ENCODE peak calls at places on chromosomes 5 and 9, in seven cellular contexts. Q is GM10248, E is BE2C, T is stomach, H is BJ, K is AG09309, B is HFFc6. O is an unnamed sample.

GRCh38 chr9:37035472-37036236 is 1.6 kb upstream of the PAX5 start:
- DNase-seq in Q (peak), E (no peak), T (no peak), H (no peak), K (no peak), B (no peak), O (peak)

GRCh38 chr5:132388244-132389050 is 18.9 kb downstream of the SLC22A5 start:
- DNase-seq in Q (no peak), E (no peak), T (no peak), H (no peak), K (no peak), B (peak), O (no peak)

GRCh38 chr5:140111859-140112551 is 1.9 kb upstream of the PURA start:
- DNase-seq in Q (peak), E (no peak), T (no peak), H (no peak), K (no peak), B (no peak), O (no peak)

GRCh38 chr5:90792725-90793124 is 234.1 kb downstream of the ADGRV1 start:
- DNase-seq in Q (no peak), E (no peak), T (no peak), H (no peak), K (no peak), B (no peak), O (no peak)

GRCh38 chr5:74251106-74252032 is 389.2 kb downstream of the ENC1 start:
- DNase-seq in Q (no peak), E (no peak), T (no peak), H (peak), K (peak), B (peak), O (no peak)

GRCh38 chr9:136058801-136059302 is 36.2 kb downstream of the NACC2 start:
- DNase-seq in Q (no peak), E (peak), T (no peak), H (no peak), K (no peak), B (no peak), O (peak)

GRCh38 chr5:72209515-72210115 is 102.3 kb downstream of the MAP1B start:
- DNase-seq in Q (no peak), E (peak), T (no peak), H (no peak), K (no peak), B (peak), O (no peak)

GRCh38 chr5:92962752-92963151 is 618.3 kb downstream of the NR2F1-AS1 start:
- DNase-seq in Q (no peak), E (peak), T (no peak), H (no peak), K (no peak), B (no peak), O (no peak)

GRCh38 chr5:133990396-133990795 is 14.4 kb downstream of the VDAC1 start:
- DNase-seq in Q (no peak), E (no peak), T (peak), H (no peak), K (no peak), B (no peak), O (no peak)

GRCh38 chr5:17132444-17133083 is 84.9 kb upstream of the BASP1 start:
- DNase-seq in Q (peak), E (no peak), T (no peak), H (no peak), K (no peak), B (peak), O (peak)

GRCh38 chr5:67402526-67402925 is 205.9 kb upstream of the CD180 start:
- DNase-seq in Q (no peak), E (no peak), T (no peak), H (no peak), K (no peak), B (no peak), O (no peak)

DNA sequence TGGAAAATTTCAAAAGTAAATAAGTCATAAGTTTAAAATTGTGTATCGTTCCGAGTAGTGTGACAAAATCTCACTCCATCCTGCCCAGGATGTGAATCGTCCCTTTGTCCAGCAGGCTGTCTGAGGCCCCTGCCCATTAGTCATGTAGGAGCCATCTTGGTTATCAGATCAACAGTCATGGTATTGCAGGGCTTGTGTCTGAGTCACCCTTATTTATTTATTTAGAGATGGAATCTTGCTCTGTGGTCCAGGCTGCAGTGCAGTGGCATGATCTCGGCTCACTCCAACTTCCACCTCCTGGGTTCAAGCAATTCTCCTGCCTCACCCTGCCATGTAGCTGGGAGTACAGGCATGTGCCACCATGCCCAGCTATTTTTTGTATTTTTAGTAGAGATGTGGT is 30.2 kb downstream of the ITGA2 start:
- DNase-seq in Q (no peak), E (peak), T (no peak), H (no peak), K (no peak), B (peak), O (no peak)
- TF ChIP-seq CTCF in Q (no peak), E (peak), T (no peak), H (peak), K (peak), B (peak), O (no peak)

GRCh38 chr5:56827043-56827442 is 11.7 kb downstream of the MAP3K1 start:
- DNase-seq in Q (no peak), E (peak), T (no peak), H (no peak), K (no peak), B (no peak), O (no peak)
- TF ChIP-seq CTCF in Q (no peak), E (peak), T (no peak), H (no peak), K (peak), B (peak), O (no peak)

GRCh38 chr5:171166766-171167165 is 142.3 kb upstream of the TLX3 start:
- DNase-seq in Q (no peak), E (no peak), T (no peak), H (no peak), K (no peak), B (no peak), O (no peak)

GRCh38 chr5:171162165-171162564 is 146.9 kb upstream of the TLX3 start:
- DNase-seq in Q (no peak), E (no peak), T (no peak), H (no peak), K (no peak), B (no peak), O (no peak)

GRCh38 chr5:171157775-171158174 is 151.3 kb upstream of the TLX3 start:
- DNase-seq in Q (no peak), E (peak), T (no peak), H (no peak), K (no peak), B (no peak), O (no peak)

GRCh38 chr5:171158581-171158980 is 150.5 kb upstream of the TLX3 start:
- DNase-seq in Q (no peak), E (no peak), T (no peak), H (no peak), K (no peak), B (no peak), O (no peak)

DNA sequence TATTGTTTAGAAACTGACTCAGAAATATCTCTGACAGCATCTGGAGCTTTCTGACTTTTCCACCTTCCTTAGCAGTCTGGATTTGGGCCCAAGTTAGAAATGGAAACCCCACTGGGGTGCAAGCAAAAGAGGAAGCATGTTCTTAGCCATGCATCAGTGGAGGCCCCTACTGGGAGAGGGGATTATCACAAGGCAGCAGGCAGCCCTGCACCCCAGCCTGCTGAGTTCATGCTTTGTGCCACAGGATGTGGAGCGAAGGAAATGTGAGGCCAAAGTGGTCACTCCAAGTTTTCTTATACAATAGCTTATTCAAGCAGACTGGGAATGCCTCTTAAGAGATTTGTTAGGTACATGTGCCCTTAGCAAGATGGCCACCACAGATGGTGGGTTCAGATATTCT is 146.4 kb upstream of the TLX3 start:
- DNase-seq in Q (peak), E (peak), T (no peak), H (no peak), K (no peak), B (peak), O (peak)
- TF ChIP-seq CTCF in Q (peak), E (peak), T (no peak), H (peak), K (peak), B (peak), O (no peak)

GRCh38 chr5:59450245-59450644 is 443.3 kb downstream of the PDE4D start:
- DNase-seq in Q (no peak), E (no peak), T (no peak), H (no peak), K (no peak), B (no peak), O (no peak)
- TF ChIP-seq CTCF in Q (peak), E (peak), T (no peak), H (peak), K (peak), B (peak), O (no peak)

GRCh38 chr5:75744355-75744754 is 27.1 kb upstream of the POC5 start:
- DNase-seq in Q (no peak), E (no peak), T (no peak), H (no peak), K (no peak), B (no peak), O (no peak)
- TF ChIP-seq CTCF in Q (no peak), E (no peak), T (no peak), H (no peak), K (no peak), B (no peak), O (no peak)

GRCh38 chr9:133456409-133456808 is 3.4 kb upstream of the CACFD1 start:
- DNase-seq in Q (no peak), E (no peak), T (no peak), H (no peak), K (no peak), B (no peak), O (no peak)
- TF ChIP-seq CTCF in Q (peak), E (peak), T (no peak), H (peak), K (no peak), B (peak), O (no peak)

GRCh38 chr5:3600106-3600997 is 4.7 kb downstream of the IRX1 start:
- DNase-seq in Q (no peak), E (no peak), T (no peak), H (no peak), K (no peak), B (no peak), O (no peak)

GRCh38 chr5:3598725-3599282 is 3.2 kb downstream of the IRX1 start:
- DNase-seq in Q (no peak), E (no peak), T (no peak), H (no peak), K (no peak), B (no peak), O (no peak)

GRCh38 chr5:3601060-3601710 is 5.6 kb downstream of the IRX1 start:
- DNase-seq in Q (no peak), E (no peak), T (no peak), H (no peak), K (no peak), B (no peak), O (no peak)

GRCh38 chr5:3598236-3598635 is 2.6 kb downstream of the IRX1 start:
- DNase-seq in Q (no peak), E (no peak), T (no peak), H (no peak), K (no peak), B (no peak), O (no peak)

DNA sequence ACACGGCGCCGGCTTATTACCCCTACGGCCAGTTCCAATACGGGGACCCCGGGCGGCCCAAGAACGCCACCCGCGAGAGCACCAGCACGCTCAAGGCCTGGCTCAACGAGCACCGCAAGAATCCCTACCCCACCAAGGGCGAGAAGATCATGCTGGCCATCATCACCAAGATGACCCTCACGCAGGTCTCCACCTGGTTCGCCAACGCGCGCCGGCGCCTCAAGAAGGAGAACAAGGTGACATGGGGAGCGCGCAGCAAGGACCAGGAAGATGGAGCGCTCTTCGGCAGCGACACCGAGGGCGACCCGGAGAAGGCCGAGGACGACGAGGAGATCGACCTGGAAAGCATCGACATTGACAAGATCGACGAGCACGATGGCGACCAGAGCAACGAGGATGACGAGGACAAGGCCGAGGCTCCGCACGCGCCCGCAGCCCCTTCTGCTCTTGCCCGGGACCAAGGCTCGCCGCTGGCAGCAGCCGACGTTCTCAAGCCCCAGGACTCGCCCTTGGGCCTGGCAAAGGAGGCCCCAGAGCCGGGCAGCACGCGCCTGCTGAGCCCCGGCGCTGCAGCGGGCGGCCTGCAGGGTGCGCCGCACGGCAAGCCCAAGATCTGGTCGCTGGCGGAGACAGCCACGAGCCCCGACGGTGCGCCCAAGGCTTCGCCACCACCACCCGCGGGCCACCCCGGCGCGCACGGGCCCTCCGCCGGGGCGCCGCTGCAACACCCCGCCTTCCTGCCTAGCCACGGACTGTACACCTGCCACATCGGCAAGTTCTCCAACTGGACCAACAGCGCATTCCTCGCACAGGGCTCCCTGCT is 3.9 kb downstream of the IRX1 start:
- DNase-seq in Q (no peak), E (no peak), T (no peak), H (no peak), K (no peak), B (no peak), O (no peak)
- TF ChIP-seq CTCF in Q (no peak), E (no peak), T (no peak), H (no peak), K (no peak), B (no peak), O (no peak)

O was measured in GM13976.